ENCODE peak calls at places on chromosomes 2 and 18, in four cellular contexts. Q is A549, E is HepG2, G is K562. H is an unnamed sample.

GRCh38 chr2:148130571-148130970 is 109.7 kb downstream of the MBD5 start:
- DNase-seq in Q (peak), E (peak), G (no peak), H (peak)

GRCh38 chr18:33606621-33607020 is 28.6 kb downstream of the ASXL3 start:
- DNase-seq in G (no peak), E (no peak), Q (no peak), H (no peak)

GRCh38 chr2:235314371-235314915 is 179.4 kb upstream of the AGAP1 start:
- DNase-seq in Q (no peak), G (no peak), E (no peak), H (no peak)

GRCh38 chr18:57175550-57175949 is 28.7 kb downstream of the BOD1L2 start:
- DNase-seq in E (no peak), Q (no peak), G (no peak), H (no peak)

GRCh38 chr2:197369946-197370325 is 59.4 kb upstream of the ANKRD44 start:
- DNase-seq in Q (no peak), G (no peak), E (no peak), H (no peak)

GRCh38 chr2:10772868-10773215 is 39.7 kb downstream of the PDIA6 start:
- DNase-seq in G (no peak), E (no peak), Q (no peak), H (no peak)

GRCh38 chr2:146189541-146189940 is 1655.3 kb upstream of the ACVR2A start:
- DNase-seq in Q (no peak), G (no peak), E (no peak), H (no peak)

GRCh38 chr2:215888680-215889079 is 124.7 kb downstream of the MREG start:
- DNase-seq in E (no peak), Q (no peak), G (no peak), H (no peak)

GRCh38 chr18:61580061-61580460 is 246.8 kb downstream of the CDH20 start:
- DNase-seq in E (no peak), G (no peak), Q (no peak), H (no peak)

GRCh38 chr2:68889021-68889420 is 17.8 kb upstream of the BMP10 start:
- DNase-seq in G (no peak), Q (no peak), E (no peak), H (no peak)

GRCh38 chr18:54116541-54117257 is 107.8 kb downstream of the MBD2 start:
- DNase-seq in Q (no peak), G (no peak), E (no peak), H (no peak)

GRCh38 chr2:160791884-160792283 is 298.3 kb upstream of the RBMS1 start:
- DNase-seq in E (no peak), Q (no peak), G (no peak), H (no peak)

GRCh38 chr2:233092446-233093438 is 32.6 kb downstream of the INPP5D start:
- DNase-seq in E (no peak), G (no peak), Q (no peak), H (no peak)

GRCh38 chr2:86781363-86781762 is 9.3 kb downstream of the CD8A start:
- DNase-seq in G (no peak), E (no peak), Q (no peak), H (no peak)

GRCh38 chr18:35477497-35477896 is 20.3 kb downstream of the INO80C start:
- DNase-seq in Q (no peak), E (no peak), G (no peak), H (no peak)

GRCh38 chr18:31931886-31932240 is 11.1 kb downstream of the TRAPPC8 start:
- DNase-seq in Q (no peak), E (no peak), G (no peak), H (no peak)

GRCh38 chr2:171522804-171523338 is 597 bp downstream of the CYBRD1 start:
- DNase-seq in E (no peak), G (peak), Q (peak), H (no peak)

GRCh38 chr2:113075030-113075429 is 7.3 kb downstream of the IL1F10 start:
- DNase-seq in E (no peak), Q (no peak), G (no peak), H (no peak)

GRCh38 chr2:98822301-98823164 is 91.6 kb upstream of the MGAT4A start:
- DNase-seq in Q (no peak), G (no peak), E (no peak), H (no peak)

GRCh38 chr2:23940262-23940975 is at the start of gene UBXN2A:
- DNase-seq in E (peak), Q (peak), G (peak), H (peak)

GRCh38 chr2:75464348-75464946 is 96.3 kb downstream of the EVA1A start:
- DNase-seq in G (peak), Q (peak), E (peak), H (peak)

GRCh38 chr2:27494944-27495554 is at the start of gene FNDC4:
- DNase-seq in G (peak), Q (peak), E (no peak), H (no peak)

GRCh38 chr2:241129086-241129871 is 20.0 kb downstream of the PASK start:
- DNase-seq in E (no peak), G (no peak), Q (no peak), H (no peak)

GRCh38 chr2:7052404-7052803 is 135.2 kb downstream of the RNF144A start:
- DNase-seq in Q (no peak), E (no peak), G (no peak), H (no peak)

DNA sequence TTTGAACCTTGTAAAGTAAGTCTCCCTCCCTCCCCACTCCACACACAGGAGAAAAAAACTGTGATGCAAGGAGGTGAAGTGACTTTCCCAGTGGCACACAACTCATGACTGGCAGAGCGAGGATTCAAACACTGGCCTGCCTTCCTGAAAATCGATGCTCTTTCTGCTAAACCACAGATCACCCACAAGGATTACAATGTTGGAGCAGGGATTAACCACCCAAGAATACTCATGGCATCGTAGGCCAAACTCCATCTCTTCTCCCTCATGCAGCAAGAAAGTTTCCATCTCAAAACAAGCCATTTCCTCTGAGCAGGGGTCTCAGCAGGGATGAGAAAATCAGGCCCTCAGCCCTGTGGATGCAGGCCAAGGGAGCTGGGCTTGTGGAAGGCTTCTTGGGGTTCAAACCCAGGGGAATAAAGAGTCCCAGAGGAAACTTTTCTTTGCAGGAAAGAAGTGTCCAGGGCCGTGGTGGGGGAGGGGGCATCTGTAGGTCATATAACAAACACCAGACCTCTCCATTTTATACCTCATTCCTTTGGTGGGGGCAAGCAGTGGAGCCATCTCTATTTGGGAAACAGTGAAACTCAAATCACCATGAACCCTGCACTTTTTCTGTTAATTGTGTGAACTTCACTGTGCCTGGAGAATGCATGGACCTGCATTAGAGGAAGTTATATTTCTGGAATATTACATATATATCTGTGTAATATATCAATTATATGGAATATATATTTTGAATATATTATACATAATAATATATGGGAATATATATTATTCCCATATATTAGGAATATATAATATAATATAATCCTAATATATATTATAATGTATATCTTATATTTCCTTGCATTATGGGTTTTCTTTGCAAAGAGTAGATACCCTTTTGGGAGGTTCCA is 98.0 kb upstream of the PKDCC start:
- DNase-seq in G (no peak), Q (no peak), E (no peak), H (no peak)
- TF ChIP-seq MAZ in G (no peak), Q (no peak), E (no peak), H (no peak)

GRCh38 chr2:29009711-29010677 is 28.9 kb downstream of the TOGARAM2 start:
- DNase-seq in Q (no peak), E (no peak), G (no peak), H (no peak)
- TF ChIP-seq MAZ in Q (no peak), E (no peak), G (no peak), H (no peak)

GRCh38 chr2:53093355-53093754 is 674.2 kb upstream of the CHAC2 start:
- DNase-seq in Q (no peak), E (no peak), G (no peak), H (no peak)
- TF ChIP-seq MAZ in Q (no peak), E (no peak), G (no peak), H (no peak)

GRCh38 chr2:72605836-72606442 is 219.9 kb downstream of the EXOC6B start:
- DNase-seq in E (peak), Q (peak), G (peak), H (peak)
- TF ChIP-seq MAZ in E (no peak), Q (no peak), G (no peak), H (no peak)

GRCh38 chr2:60317831-60318230 is 235.6 kb downstream of the BCL11A start:
- DNase-seq in E (no peak), G (no peak), Q (no peak), H (no peak)
- TF ChIP-seq MAZ in E (no peak), G (no peak), Q (no peak), H (no peak)

DNA sequence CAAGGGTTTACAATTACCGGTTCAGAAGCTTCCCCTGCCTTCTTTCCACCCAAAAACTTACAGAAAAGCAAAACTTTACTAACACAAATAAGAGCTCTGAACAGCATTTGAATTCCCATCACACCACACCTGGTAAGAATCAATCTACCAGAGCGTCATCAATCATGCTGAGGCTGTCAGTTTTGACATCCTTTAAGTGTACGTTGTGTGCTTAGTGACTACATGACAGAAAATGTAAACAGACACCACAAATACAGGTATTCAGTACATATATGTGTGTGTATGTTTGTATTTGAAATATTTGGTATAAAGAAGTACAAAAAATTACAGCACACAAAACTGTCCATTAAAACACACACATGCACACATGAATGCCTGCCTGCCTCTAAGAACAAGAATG is 523.5 kb downstream of the TMEM182 start:
- DNase-seq in Q (no peak), G (no peak), E (no peak), H (no peak)
- TF ChIP-seq MAZ in Q (no peak), G (no peak), E (no peak), H (no peak)

H was measured in IMR-90.